ENCODE peak calls at places on chromosomes 16 and 17, in nine cellular contexts. One of them, this sample, is unnamed.

GRCh38 chr16:85335584-85336492 is 223.6 kb upstream of the CIBAR2 start:
- DNase-seq in progenitor cell of endocrine pancreas: no peak
- DNase-seq in nephron progenitor cell: no peak
- DNase-seq in SK-N-SH: no peak
- DNase-seq in H9: no peak
- DNase-seq in keratinocyte: no peak
- DNase-seq in HFFc6: no peak
- DNase-seq in gastrocnemius medialis: no peak
- DNase-seq in GM23338: no peak
- DNase-seq in this sample: no peak

GRCh38 chr16:684961-685696 is 995 bp upstream of the JMJD8 start:
- DNase-seq in progenitor cell of endocrine pancreas: no peak
- DNase-seq in nephron progenitor cell: no peak
- DNase-seq in SK-N-SH: no peak
- DNase-seq in H9: no peak
- DNase-seq in keratinocyte: no peak
- DNase-seq in HFFc6: no peak
- DNase-seq in gastrocnemius medialis: no peak
- DNase-seq in GM23338: no peak
- DNase-seq in this sample: no peak

GRCh38 chr16:65959978-65960377 is 406.5 kb upstream of the CDH5 start:
- DNase-seq in progenitor cell of endocrine pancreas: no peak
- DNase-seq in nephron progenitor cell: no peak
- DNase-seq in SK-N-SH: no peak
- DNase-seq in H9: no peak
- DNase-seq in keratinocyte: no peak
- DNase-seq in HFFc6: no peak
- DNase-seq in gastrocnemius medialis: no peak
- DNase-seq in GM23338: no peak
- DNase-seq in this sample: no peak

GRCh38 chr17:64339516-64340475 is 50.9 kb downstream of the PECAM1 start:
- DNase-seq in progenitor cell of endocrine pancreas: no peak
- DNase-seq in nephron progenitor cell: no peak
- DNase-seq in SK-N-SH: no peak
- DNase-seq in H9: no peak
- DNase-seq in keratinocyte: no peak
- DNase-seq in HFFc6: no peak
- DNase-seq in gastrocnemius medialis: no peak
- DNase-seq in GM23338: no peak
- DNase-seq in this sample: no peak

GRCh38 chr16:17467923-17468540 is 2.7 kb downstream of the XYLT1 start:
- DNase-seq in progenitor cell of endocrine pancreas: peak; percentile 59
- DNase-seq in nephron progenitor cell: peak; percentile 70
- DNase-seq in SK-N-SH: peak; percentile 80
- DNase-seq in H9: peak; percentile 78
- DNase-seq in keratinocyte: no peak
- DNase-seq in HFFc6: peak; percentile 59
- DNase-seq in gastrocnemius medialis: peak; percentile 30
- DNase-seq in GM23338: peak; percentile 85
- DNase-seq in this sample: peak; percentile 71

GRCh38 chr16:67150833-67151396 is at the start of gene B3GNT9:
- DNase-seq in progenitor cell of endocrine pancreas: no peak
- DNase-seq in nephron progenitor cell: peak; percentile 67
- DNase-seq in SK-N-SH: peak; percentile 92
- DNase-seq in H9: peak; percentile 82
- DNase-seq in keratinocyte: no peak
- DNase-seq in HFFc6: peak; percentile 65
- DNase-seq in gastrocnemius medialis: no peak
- DNase-seq in GM23338: peak; percentile 84
- DNase-seq in this sample: peak; percentile 52

GRCh38 chr16:30659507-30660423 is 1.5 kb downstream of the FBRS start:
- DNase-seq in progenitor cell of endocrine pancreas: no peak
- DNase-seq in nephron progenitor cell: peak; percentile 74
- DNase-seq in SK-N-SH: peak; percentile 82
- DNase-seq in H9: no peak
- DNase-seq in keratinocyte: no peak
- DNase-seq in HFFc6: no peak
- DNase-seq in gastrocnemius medialis: no peak
- DNase-seq in GM23338: peak; percentile 43
- DNase-seq in this sample: no peak

GRCh38 chr16:82756283-82756599 is 129.5 kb downstream of the CDH13 start:
- DNase-seq in progenitor cell of endocrine pancreas: no peak
- DNase-seq in nephron progenitor cell: no peak
- DNase-seq in SK-N-SH: no peak
- DNase-seq in H9: no peak
- DNase-seq in keratinocyte: no peak
- DNase-seq in HFFc6: peak; percentile 35
- DNase-seq in gastrocnemius medialis: no peak
- DNase-seq in GM23338: no peak
- DNase-seq in this sample: no peak

DNA sequence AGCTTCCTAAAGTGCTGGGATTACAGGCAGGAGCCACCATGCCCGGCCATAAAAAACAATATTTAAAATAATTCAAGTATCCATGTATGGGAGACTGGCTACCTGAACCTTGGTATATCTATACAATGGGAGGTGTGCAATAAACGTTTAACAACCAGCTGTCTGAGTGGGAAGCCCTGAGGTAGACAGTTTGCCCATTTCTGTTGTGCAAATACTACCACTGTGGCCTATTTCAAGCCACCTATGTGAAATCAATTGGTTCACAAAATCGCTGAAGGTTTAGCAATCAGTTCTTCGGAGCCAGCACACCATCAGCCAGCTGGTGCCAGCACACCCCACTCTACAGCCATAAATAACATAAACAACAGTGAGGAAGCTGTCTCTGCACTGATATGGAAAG is 46.8 kb upstream of the KDM8 start:
- DNase-seq in progenitor cell of endocrine pancreas: no peak
- DNase-seq in nephron progenitor cell: no peak
- DNase-seq in SK-N-SH: no peak
- DNase-seq in H9: no peak
- DNase-seq in keratinocyte: no peak
- DNase-seq in HFFc6: no peak
- DNase-seq in gastrocnemius medialis: no peak
- DNase-seq in GM23338: no peak
- DNase-seq in this sample: no peak
- TF ChIP-seq CTCF in progenitor cell of endocrine pancreas: no peak
- TF ChIP-seq CTCF in nephron progenitor cell: no peak
- TF ChIP-seq CTCF in SK-N-SH: no peak
- TF ChIP-seq CTCF in H9: no peak
- TF ChIP-seq CTCF in keratinocyte: no peak
- TF ChIP-seq CTCF in HFFc6: no peak
- TF ChIP-seq CTCF in gastrocnemius medialis: no peak
- TF ChIP-seq CTCF in GM23338: no peak
- TF ChIP-seq CTCF in this sample: no peak

DNA sequence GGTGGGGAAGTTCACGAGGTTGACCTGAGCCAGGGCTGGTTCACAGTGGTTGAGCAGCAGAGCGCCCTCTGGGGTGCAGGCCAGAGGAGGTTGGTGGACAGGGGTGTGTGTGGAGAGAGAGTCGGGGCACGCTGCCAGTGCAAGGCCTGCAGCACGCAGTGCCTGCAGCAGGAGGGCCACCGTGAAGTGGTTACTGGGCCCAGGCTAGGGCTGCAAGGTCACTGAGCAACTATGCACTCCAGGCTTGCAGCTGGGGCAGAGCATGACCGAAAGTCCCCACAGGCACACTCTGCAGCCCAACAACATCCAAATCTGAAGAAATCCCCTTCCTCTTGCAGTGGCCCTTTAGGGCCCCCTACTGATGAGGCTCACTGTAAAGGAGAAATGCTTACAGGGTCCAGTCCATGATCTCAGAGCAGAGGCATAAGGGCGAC is 89.1 kb upstream of the NOL11 start:
- DNase-seq in progenitor cell of endocrine pancreas: no peak
- DNase-seq in nephron progenitor cell: no peak
- DNase-seq in SK-N-SH: peak; percentile 64
- DNase-seq in H9: peak; percentile 78
- DNase-seq in keratinocyte: no peak
- DNase-seq in HFFc6: no peak
- DNase-seq in gastrocnemius medialis: no peak
- DNase-seq in GM23338: peak; percentile 55
- DNase-seq in this sample: no peak
- TF ChIP-seq CTCF in progenitor cell of endocrine pancreas: peak; percentile 24
- TF ChIP-seq CTCF in nephron progenitor cell: no peak
- TF ChIP-seq CTCF in SK-N-SH: peak; percentile 36
- TF ChIP-seq CTCF in H9: peak; percentile 54
- TF ChIP-seq CTCF in keratinocyte: no peak
- TF ChIP-seq CTCF in HFFc6: peak; percentile 38
- TF ChIP-seq CTCF in gastrocnemius medialis: no peak
- TF ChIP-seq CTCF in GM23338: peak; percentile 41
- TF ChIP-seq CTCF in this sample: no peak

GRCh38 chr16:14334366-14335105 is 263.4 kb downstream of the MRTFB start:
- DNase-seq in progenitor cell of endocrine pancreas: no peak
- DNase-seq in nephron progenitor cell: no peak
- DNase-seq in SK-N-SH: no peak
- DNase-seq in H9: no peak
- DNase-seq in keratinocyte: no peak
- DNase-seq in HFFc6: peak; percentile 29
- DNase-seq in gastrocnemius medialis: no peak
- DNase-seq in GM23338: no peak
- DNase-seq in this sample: no peak
- TF ChIP-seq CTCF in progenitor cell of endocrine pancreas: no peak
- TF ChIP-seq CTCF in nephron progenitor cell: no peak
- TF ChIP-seq CTCF in SK-N-SH: no peak
- TF ChIP-seq CTCF in H9: no peak
- TF ChIP-seq CTCF in keratinocyte: no peak
- TF ChIP-seq CTCF in HFFc6: no peak
- TF ChIP-seq CTCF in gastrocnemius medialis: no peak
- TF ChIP-seq CTCF in GM23338: no peak
- TF ChIP-seq CTCF in this sample: no peak

DNA sequence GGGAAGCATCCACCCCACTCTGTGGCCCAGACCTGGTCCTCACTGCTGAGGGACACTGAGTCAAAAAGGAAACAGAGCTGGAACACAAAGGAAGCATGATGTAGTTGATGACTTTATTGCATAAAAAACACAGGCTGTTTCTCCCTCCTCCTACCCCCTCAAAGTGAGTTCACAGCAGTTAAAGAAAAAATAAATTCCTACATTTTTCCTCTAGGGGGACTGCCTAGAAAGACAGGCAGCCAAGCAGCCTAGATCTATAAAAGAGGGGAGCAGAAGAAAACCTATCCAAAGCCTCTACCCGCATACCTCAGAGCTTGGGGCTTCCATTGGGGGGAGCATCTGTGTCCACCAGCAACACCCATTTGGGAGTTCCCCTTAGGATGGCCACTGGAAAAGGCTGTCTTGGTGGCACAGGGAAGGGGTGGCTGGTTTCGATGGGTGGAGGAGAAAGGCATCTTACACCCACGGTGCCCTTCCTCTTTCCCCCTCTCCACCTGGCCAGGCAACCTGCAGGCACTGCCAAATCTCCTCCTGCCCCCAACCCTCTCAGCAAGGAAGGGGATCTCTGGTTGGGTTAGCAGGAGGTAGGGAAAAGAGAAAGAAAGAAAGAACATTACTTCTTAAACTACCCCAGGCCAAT is 3.9 kb upstream of the SCRN2 start:
- DNase-seq in progenitor cell of endocrine pancreas: no peak
- DNase-seq in nephron progenitor cell: no peak
- DNase-seq in SK-N-SH: peak; percentile 68
- DNase-seq in H9: no peak
- DNase-seq in keratinocyte: no peak
- DNase-seq in HFFc6: peak; percentile 36
- DNase-seq in gastrocnemius medialis: no peak
- DNase-seq in GM23338: peak; percentile 57
- DNase-seq in this sample: no peak
- TF ChIP-seq CTCF in progenitor cell of endocrine pancreas: peak; percentile 48
- TF ChIP-seq CTCF in nephron progenitor cell: peak; percentile 39
- TF ChIP-seq CTCF in SK-N-SH: peak; percentile 61
- TF ChIP-seq CTCF in H9: peak; percentile 57
- TF ChIP-seq CTCF in keratinocyte: peak; percentile 44
- TF ChIP-seq CTCF in HFFc6: peak; percentile 80
- TF ChIP-seq CTCF in gastrocnemius medialis: no peak
- TF ChIP-seq CTCF in GM23338: peak; percentile 50
- TF ChIP-seq CTCF in this sample: peak; percentile 55

DNA sequence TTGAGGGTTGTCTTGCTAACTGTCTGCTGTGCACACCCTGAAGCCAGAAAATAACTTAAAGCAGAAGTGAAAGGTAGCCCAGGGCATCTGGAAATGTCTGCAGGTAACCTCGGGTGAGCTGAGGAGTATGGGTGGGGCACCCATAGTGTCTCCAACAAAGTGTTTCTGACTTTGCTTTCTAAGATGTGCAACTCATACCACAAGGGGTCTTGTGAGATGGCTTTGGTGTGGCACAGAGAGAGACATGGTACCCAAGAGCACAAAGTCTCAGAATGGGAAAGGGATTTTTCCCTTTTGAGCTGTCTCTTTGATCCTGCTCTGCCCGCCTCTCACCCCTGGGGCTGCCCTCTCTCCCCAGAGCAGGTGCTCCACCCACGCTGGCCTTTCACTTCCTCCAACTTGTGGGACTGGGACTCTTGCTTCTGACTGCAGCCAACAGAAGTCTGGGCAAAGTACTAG is 6.9 kb downstream of the CHD9 start:
- DNase-seq in progenitor cell of endocrine pancreas: no peak
- DNase-seq in nephron progenitor cell: no peak
- DNase-seq in SK-N-SH: no peak
- DNase-seq in H9: no peak
- DNase-seq in keratinocyte: no peak
- DNase-seq in HFFc6: no peak
- DNase-seq in gastrocnemius medialis: no peak
- DNase-seq in GM23338: no peak
- DNase-seq in this sample: no peak
- TF ChIP-seq CTCF in progenitor cell of endocrine pancreas: no peak
- TF ChIP-seq CTCF in nephron progenitor cell: no peak
- TF ChIP-seq CTCF in SK-N-SH: no peak
- TF ChIP-seq CTCF in H9: no peak
- TF ChIP-seq CTCF in keratinocyte: no peak
- TF ChIP-seq CTCF in HFFc6: no peak
- TF ChIP-seq CTCF in gastrocnemius medialis: no peak
- TF ChIP-seq CTCF in GM23338: no peak
- TF ChIP-seq CTCF in this sample: no peak

This sample was measured in neural crest cell.